ENCODE peak calls at places on chromosomes 6 and 20, in eight cellular contexts. O, V, U, H, W, M, I and Z are unnamed samples.
A peak's percentile ranks its signal among the peaks of the same experiment; 100 is the strongest.

GRCh38 chr20:19047040-19047950 is 165.1 kb upstream of the SLC24A3 start:
- DNase-seq in H (no peak), U (no peak), W (no peak), V (no peak), M (no peak), I (peak; percentile 39), O (no peak), Z (no peak)

GRCh38 chr6:40671338-40672050 is 84.3 kb upstream of the LRFN2 start:
- DNase-seq in I (no peak), W (no peak), H (no peak), V (no peak), O (no peak), U (no peak), M (no peak), Z (no peak)

GRCh38 chr6:68196645-68197044 is 438.4 kb upstream of the ADGRB3 start:
- DNase-seq in V (no peak), O (no peak), H (peak; percentile 6), I (no peak), U (peak; percentile 48), W (peak; percentile 31), M (no peak), Z (no peak)

GRCh38 chr6:166204852-166205650 is 37.4 kb upstream of the TBXT start:
- DNase-seq in O (no peak), M (no peak), I (no peak), V (no peak), U (no peak), H (no peak), W (no peak), Z (no peak)

GRCh38 chr6:35722121-35722761 is 14.6 kb upstream of the ARMC12 start:
- DNase-seq in H (no peak), U (no peak), O (no peak), W (no peak), M (no peak), V (no peak), I (no peak), Z (no peak)

GRCh38 chr6:153488267-153488666 is 357.2 kb upstream of the RGS17 start:
- DNase-seq in W (no peak), H (no peak), I (no peak), V (no peak), O (no peak), U (no peak), M (no peak), Z (no peak)

GRCh38 chr20:1062334-1063015 is 55.9 kb upstream of the PSMF1 start:
- DNase-seq in I (no peak), O (no peak), V (no peak), H (no peak), U (no peak), M (no peak), W (no peak), Z (no peak)

GRCh38 chr6:169172435-169172834 is 81.2 kb downstream of the THBS2 start:
- DNase-seq in W (peak; percentile 88), V (no peak), M (peak; percentile 33), U (no peak), I (peak; percentile 88), H (no peak), O (no peak), Z (no peak)

GRCh38 chr6:125746731-125747588 is 2.5 kb upstream of the HEY2 start:
- DNase-seq in V (no peak), W (peak; percentile 79), I (no peak), U (no peak), O (peak; percentile 89), M (peak; percentile 60), H (no peak), Z (peak; percentile 63)